ENCODE peak calls at places on chromosomes 3 and 15, in ten cellular contexts. One of them, this sample, is unnamed.

GRCh38 chr3:111695584-111696213 is 100.6 kb upstream of the ZBED2 start:
- DNase-seq in body of pancreas: no peak
- DNase-seq in adrenal gland: no peak
- DNase-seq in neural crest cell: no peak
- DNase-seq in PC-3: peak; percentile 89
- DNase-seq in H9: no peak
- DNase-seq in AG10803: peak; percentile 81
- DNase-seq in endodermal cell: no peak
- DNase-seq in astrocyte: peak; percentile 91
- DNase-seq in endothelial cell: no peak
- DNase-seq in this sample: no peak

GRCh38 chr3:175338775-175339535 is 479.8 kb downstream of the NAALADL2 start:
- DNase-seq in AG10803: peak; percentile 76
- DNase-seq in H9: peak; percentile 31
- DNase-seq in adrenal gland: no peak
- DNase-seq in endothelial cell: no peak
- DNase-seq in body of pancreas: no peak
- DNase-seq in neural crest cell: no peak
- DNase-seq in astrocyte: peak; percentile 90
- DNase-seq in endodermal cell: peak; percentile 41
- DNase-seq in PC-3: peak; percentile 74
- DNase-seq in this sample: no peak

GRCh38 chr15:76185716-76186115 is 125.6 kb downstream of the ETFA start:
- DNase-seq in body of pancreas: peak; percentile 37
- DNase-seq in PC-3: peak; percentile 74
- DNase-seq in endodermal cell: peak; percentile 86
- DNase-seq in endothelial cell: peak; percentile 60
- DNase-seq in astrocyte: peak; percentile 49
- DNase-seq in adrenal gland: no peak
- DNase-seq in neural crest cell: peak; percentile 11
- DNase-seq in AG10803: peak; percentile 74
- DNase-seq in H9: peak; percentile 77
- DNase-seq in this sample: no peak

GRCh38 chr3:88824646-88825303 is 282.6 kb upstream of the EPHA3 start:
- DNase-seq in neural crest cell: no peak
- DNase-seq in adrenal gland: no peak
- DNase-seq in body of pancreas: no peak
- DNase-seq in H9: no peak
- DNase-seq in endothelial cell: no peak
- DNase-seq in astrocyte: peak; percentile 11
- DNase-seq in PC-3: no peak
- DNase-seq in AG10803: peak; percentile 66
- DNase-seq in endodermal cell: no peak
- DNase-seq in this sample: no peak

GRCh38 chr3:30282052-30282708 is 324.2 kb upstream of the TGFBR2 start:
- DNase-seq in neural crest cell: no peak
- DNase-seq in endothelial cell: no peak
- DNase-seq in body of pancreas: no peak
- DNase-seq in PC-3: peak; percentile 89
- DNase-seq in astrocyte: peak; percentile 99
- DNase-seq in H9: peak; percentile 38
- DNase-seq in AG10803: peak; percentile 94
- DNase-seq in endodermal cell: peak; percentile 77
- DNase-seq in adrenal gland: no peak
- DNase-seq in this sample: no peak

GRCh38 chr15:63063164-63063756 is 20.7 kb downstream of the TPM1 start:
- DNase-seq in H9: no peak
- DNase-seq in AG10803: no peak
- DNase-seq in neural crest cell: no peak
- DNase-seq in body of pancreas: no peak
- DNase-seq in adrenal gland: no peak
- DNase-seq in endothelial cell: no peak
- DNase-seq in astrocyte: peak; percentile 59
- DNase-seq in endodermal cell: no peak
- DNase-seq in PC-3: no peak
- DNase-seq in this sample: no peak

GRCh38 chr3:119294402-119294888 is 262 bp downstream of the ARHGAP31 start:
- DNase-seq in PC-3: no peak
- DNase-seq in AG10803: no peak
- DNase-seq in endothelial cell: no peak
- DNase-seq in neural crest cell: peak; percentile 32
- DNase-seq in astrocyte: no peak
- DNase-seq in H9: no peak
- DNase-seq in body of pancreas: peak; percentile 58
- DNase-seq in endodermal cell: peak; percentile 84
- DNase-seq in adrenal gland: peak; percentile 57
- DNase-seq in this sample: peak; percentile 67

GRCh38 chr3:177443469-177443868 is 246.2 kb upstream of the TBL1XR1 start:
- DNase-seq in adrenal gland: peak; percentile 48
- DNase-seq in neural crest cell: no peak
- DNase-seq in endothelial cell: no peak
- DNase-seq in AG10803: peak; percentile 50
- DNase-seq in astrocyte: peak; percentile 73
- DNase-seq in PC-3: peak; percentile 89
- DNase-seq in endodermal cell: no peak
- DNase-seq in body of pancreas: no peak
- DNase-seq in H9: no peak
- DNase-seq in this sample: no peak

GRCh38 chr3:33054100-33055097 is 42.5 kb downstream of the GLB1 start:
- DNase-seq in adrenal gland: no peak
- DNase-seq in astrocyte: no peak
- DNase-seq in H9: no peak
- DNase-seq in PC-3: no peak
- DNase-seq in neural crest cell: no peak
- DNase-seq in body of pancreas: no peak
- DNase-seq in endothelial cell: no peak
- DNase-seq in endodermal cell: no peak
- DNase-seq in AG10803: no peak
- DNase-seq in this sample: no peak

GRCh38 chr15:100341662-100342560 is at the start of gene ADAMTS17:
- DNase-seq in AG10803: peak; percentile 74
- DNase-seq in body of pancreas: peak; percentile 97
- DNase-seq in endodermal cell: peak; percentile 97
- DNase-seq in endothelial cell: peak; percentile 92
- DNase-seq in PC-3: peak; percentile 95
- DNase-seq in adrenal gland: peak; percentile 97
- DNase-seq in neural crest cell: peak; percentile 94
- DNase-seq in astrocyte: peak; percentile 89
- DNase-seq in H9: peak; percentile 96
- DNase-seq in this sample: peak; percentile 91

GRCh38 chr3:100709840-100710235 is 544 bp downstream of the TFG start:
- DNase-seq in PC-3: peak; percentile 17
- DNase-seq in AG10803: peak; percentile 40
- DNase-seq in body of pancreas: peak; percentile 39
- DNase-seq in adrenal gland: peak; percentile 38
- DNase-seq in endodermal cell: peak; percentile 86
- DNase-seq in neural crest cell: peak; percentile 52
- DNase-seq in endothelial cell: peak; percentile 49
- DNase-seq in H9: peak; percentile 70
- DNase-seq in astrocyte: peak; percentile 2
- DNase-seq in this sample: peak; percentile 32

GRCh38 chr3:194632211-194632982 is 822 bp downstream of the TMEM44 start:
- DNase-seq in astrocyte: no peak
- DNase-seq in PC-3: peak; percentile 37
- DNase-seq in endothelial cell: no peak
- DNase-seq in body of pancreas: peak; percentile 17
- DNase-seq in adrenal gland: peak; percentile 44
- DNase-seq in AG10803: peak; percentile 35
- DNase-seq in endodermal cell: no peak
- DNase-seq in H9: no peak
- DNase-seq in neural crest cell: no peak
- DNase-seq in this sample: no peak

DNA sequence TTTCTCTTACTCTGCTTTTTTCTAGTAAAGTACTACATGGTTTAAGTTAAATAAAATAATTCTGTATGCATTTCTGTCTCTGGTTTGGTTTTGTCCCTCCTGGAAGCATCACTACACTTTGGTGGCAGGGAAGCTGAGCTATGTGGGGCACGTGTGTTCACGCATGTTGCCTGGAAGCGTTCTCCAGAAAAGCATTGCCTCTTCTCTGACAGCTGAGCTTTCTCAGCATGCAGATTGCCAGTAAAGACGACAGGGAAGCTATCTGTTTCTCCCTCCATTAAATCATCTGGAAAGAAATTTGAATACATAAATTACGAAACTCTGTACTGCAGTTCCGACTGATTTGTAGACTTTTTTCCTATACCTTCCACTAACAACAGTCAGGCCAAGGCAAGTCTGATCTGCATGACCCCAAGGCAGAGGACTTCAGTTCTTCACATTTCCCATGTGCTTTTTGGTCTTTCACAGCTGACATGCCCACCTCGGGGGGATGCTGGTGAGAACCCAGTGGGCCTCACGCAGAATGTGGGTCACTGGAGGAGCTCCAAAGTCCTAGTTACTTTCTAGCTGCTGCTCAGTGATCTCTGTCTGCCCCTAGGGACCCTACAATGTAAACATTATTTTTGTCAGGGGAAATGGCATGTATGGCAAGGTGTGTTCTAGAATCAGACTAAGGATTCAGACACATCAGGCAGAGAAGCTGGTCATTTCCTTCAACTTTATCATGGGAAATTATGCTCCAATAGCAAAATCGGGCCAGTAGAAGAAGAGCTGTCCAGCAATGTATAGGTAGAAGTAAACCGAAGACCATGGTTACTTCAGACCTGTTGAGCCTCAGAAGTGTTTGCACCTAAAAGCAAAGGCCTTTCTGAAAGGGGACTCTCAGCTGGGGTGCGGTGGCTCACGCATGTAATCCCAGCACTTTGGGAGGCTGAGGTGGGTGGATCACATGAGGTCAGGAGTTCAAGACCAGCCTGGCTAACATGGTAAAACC is 42.8 kb downstream of the PGPEP1L start:
- DNase-seq in astrocyte: no peak
- DNase-seq in adrenal gland: no peak
- DNase-seq in body of pancreas: no peak
- DNase-seq in endothelial cell: no peak
- DNase-seq in AG10803: no peak
- DNase-seq in PC-3: no peak
- DNase-seq in H9: no peak
- DNase-seq in endodermal cell: peak; percentile 38
- DNase-seq in neural crest cell: no peak
- DNase-seq in this sample: no peak
- TF ChIP-seq CTCF in astrocyte: no peak
- TF ChIP-seq CTCF in adrenal gland: no peak
- TF ChIP-seq CTCF in body of pancreas: no peak
- TF ChIP-seq CTCF in endothelial cell: no peak
- TF ChIP-seq CTCF in AG10803: no peak
- TF ChIP-seq CTCF in PC-3: no peak
- TF ChIP-seq CTCF in H9: no peak
- TF ChIP-seq CTCF in endodermal cell: no peak
- TF ChIP-seq CTCF in neural crest cell: no peak
- TF ChIP-seq CTCF in this sample: no peak

DNA sequence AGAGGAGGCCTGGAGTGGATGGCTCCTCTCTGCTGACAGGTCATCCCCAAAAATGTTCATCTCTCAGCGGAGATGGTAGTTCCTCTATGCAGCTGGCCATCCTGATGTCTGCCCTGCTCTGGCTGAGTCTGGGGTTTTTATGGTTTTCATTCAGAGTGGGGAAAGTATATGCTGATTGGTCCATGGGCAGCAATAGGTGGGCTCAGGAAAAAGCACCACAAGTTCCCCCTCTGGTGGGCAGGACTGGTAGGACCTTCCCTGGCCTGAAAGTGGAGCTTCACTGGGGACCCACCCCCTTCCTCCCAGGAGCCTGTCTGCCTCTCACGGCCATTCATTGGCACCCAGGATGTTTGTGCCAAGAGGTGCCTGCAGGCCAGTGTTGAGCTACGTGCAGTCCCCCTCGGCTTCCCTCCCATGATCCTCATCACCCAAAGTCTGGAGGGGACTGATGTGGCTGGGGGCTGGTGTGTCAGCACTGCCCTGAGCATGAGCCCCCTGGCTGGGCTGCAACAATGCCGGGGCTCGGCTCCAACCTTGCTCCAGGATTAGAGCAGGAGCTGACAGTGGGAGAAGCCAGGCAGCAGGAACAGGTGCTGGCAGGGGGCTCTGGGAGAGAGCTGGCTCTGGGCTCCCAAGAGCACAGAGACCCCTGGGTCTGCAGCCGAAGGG is 13.1 kb upstream of the BLOC1S6 start:
- DNase-seq in astrocyte: no peak
- DNase-seq in body of pancreas: peak; percentile 13
- DNase-seq in endothelial cell: peak; percentile 34
- DNase-seq in neural crest cell: peak; percentile 69
- DNase-seq in H9: peak; percentile 91
- DNase-seq in adrenal gland: no peak
- DNase-seq in AG10803: peak; percentile 5
- DNase-seq in endodermal cell: peak; percentile 98
- DNase-seq in PC-3: peak; percentile 44
- DNase-seq in this sample: no peak
- TF ChIP-seq CTCF in astrocyte: peak; percentile 8
- TF ChIP-seq CTCF in body of pancreas: no peak
- TF ChIP-seq CTCF in endothelial cell: peak; percentile 28
- TF ChIP-seq CTCF in neural crest cell: peak; percentile 68
- TF ChIP-seq CTCF in H9: peak; percentile 82
- TF ChIP-seq CTCF in adrenal gland: no peak
- TF ChIP-seq CTCF in AG10803: peak; percentile 47
- TF ChIP-seq CTCF in endodermal cell: peak; percentile 88
- TF ChIP-seq CTCF in PC-3: peak; percentile 47
- TF ChIP-seq CTCF in this sample: no peak

DNA sequence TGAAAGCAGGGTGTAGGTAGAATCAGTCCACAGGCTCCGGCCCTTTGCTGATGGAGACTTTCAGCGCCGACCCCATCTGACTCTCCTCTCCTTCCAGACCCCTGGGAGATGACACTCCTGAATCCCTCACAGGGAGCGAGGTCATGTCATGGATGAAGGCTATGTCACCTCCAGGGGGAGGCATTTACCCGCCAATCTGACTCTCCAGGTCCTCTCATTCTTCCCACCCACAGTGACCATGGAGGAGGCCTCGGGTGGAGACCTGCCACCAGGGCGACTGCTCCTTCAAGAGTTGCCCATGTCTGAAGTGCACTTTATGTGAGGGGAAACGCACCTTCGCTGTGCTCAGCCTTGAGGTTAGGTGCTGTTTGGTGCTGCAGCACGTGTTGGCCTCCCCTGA is 112.7 kb downstream of the KLF13 start:
- DNase-seq in astrocyte: no peak
- DNase-seq in PC-3: peak; percentile 41
- DNase-seq in endothelial cell: peak; percentile 62
- DNase-seq in body of pancreas: no peak
- DNase-seq in AG10803: no peak
- DNase-seq in adrenal gland: no peak
- DNase-seq in neural crest cell: no peak
- DNase-seq in endodermal cell: peak; percentile 83
- DNase-seq in H9: peak; percentile 63
- DNase-seq in this sample: no peak
- TF ChIP-seq CTCF in astrocyte: no peak
- TF ChIP-seq CTCF in PC-3: peak; percentile 50
- TF ChIP-seq CTCF in endothelial cell: peak; percentile 38
- TF ChIP-seq CTCF in body of pancreas: peak; percentile 13
- TF ChIP-seq CTCF in AG10803: peak; percentile 22
- TF ChIP-seq CTCF in adrenal gland: no peak
- TF ChIP-seq CTCF in neural crest cell: peak; percentile 18
- TF ChIP-seq CTCF in endodermal cell: peak; percentile 80
- TF ChIP-seq CTCF in H9: peak; percentile 68
- TF ChIP-seq CTCF in this sample: no peak

DNA sequence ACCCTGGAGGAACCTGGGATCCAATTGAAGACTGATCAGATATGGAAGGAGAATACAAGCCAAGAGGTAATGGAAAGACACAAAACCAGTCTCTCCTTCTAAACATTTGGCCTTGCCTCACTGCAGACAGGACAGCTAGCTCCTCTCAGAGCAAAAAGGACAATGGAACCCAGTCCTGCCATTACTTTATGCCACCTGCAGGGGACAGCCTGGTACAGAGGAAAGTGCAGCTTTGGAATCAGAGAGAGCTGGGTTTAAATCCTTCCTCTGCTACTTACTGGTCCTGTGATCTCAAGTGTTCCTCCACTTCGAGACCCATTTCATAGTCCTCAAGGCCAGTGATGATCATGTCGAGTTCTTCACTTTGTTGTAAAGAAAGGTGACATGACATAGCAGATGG is 159.4 kb upstream of the SMAD3 start:
- DNase-seq in adrenal gland: no peak
- DNase-seq in astrocyte: no peak
- DNase-seq in neural crest cell: no peak
- DNase-seq in AG10803: no peak
- DNase-seq in body of pancreas: no peak
- DNase-seq in H9: peak; percentile 33
- DNase-seq in PC-3: no peak
- DNase-seq in endodermal cell: peak; percentile 58
- DNase-seq in endothelial cell: no peak
- DNase-seq in this sample: no peak
- TF ChIP-seq CTCF in adrenal gland: no peak
- TF ChIP-seq CTCF in astrocyte: peak; percentile 10
- TF ChIP-seq CTCF in neural crest cell: no peak
- TF ChIP-seq CTCF in AG10803: no peak
- TF ChIP-seq CTCF in body of pancreas: no peak
- TF ChIP-seq CTCF in H9: peak; percentile 60
- TF ChIP-seq CTCF in PC-3: peak; percentile 29
- TF ChIP-seq CTCF in endodermal cell: peak; percentile 71
- TF ChIP-seq CTCF in endothelial cell: peak; percentile 32
- TF ChIP-seq CTCF in this sample: no peak